ENCODE peak calls at places on chromosomes 4 and X, in four cellular contexts. D is RWPE1, L is MM.1S, K is HFFc6. F is an unnamed sample.
A peak's percentile ranks its signal among the peaks of the same experiment; 100 is the strongest.

GRCh38 chrX:48514868-48515460 is 6.2 kb downstream of the PORCN start:
- DNase-seq in D (no peak), K (no peak), L (no peak), F (no peak)

GRCh38 chrX:101430457-101431078 is 22.5 kb downstream of the HNRNPH2 start:
- DNase-seq in D (no peak), K (peak; percentile 23), L (no peak), F (no peak)

GRCh38 chrX:114619874-114620273 is 36.0 kb downstream of the HTR2C start:
- DNase-seq in K (no peak), D (no peak), L (no peak), F (peak; percentile 33)

GRCh38 chrX:107542500-107542899 is 85.8 kb upstream of the PRPS1 start:
- DNase-seq in L (no peak), D (peak; percentile 1), K (no peak), F (peak; percentile 22)

GRCh38 chrX:97367149-97367548 is 483.4 kb downstream of the RPA4 start:
- DNase-seq in D (no peak), L (no peak), K (peak; percentile 0), F (peak; percentile 6)

GRCh38 chr4:175656615-175657014 is 155.4 kb downstream of the GPM6A start:
- DNase-seq in L (peak; percentile 32), K (no peak), D (no peak), F (peak; percentile 45)

GRCh38 chr4:101366331-101366730 is 19.0 kb upstream of the PPP3CA start:
- DNase-seq in L (no peak), K (no peak), D (no peak), F (no peak)

GRCh38 chr4:84852081-84852480 is 114.4 kb downstream of the WDFY3 start:
- DNase-seq in L (no peak), K (no peak), D (no peak), F (peak; percentile 39)

GRCh38 chrX:115268421-115268820 is 21.1 kb upstream of the LUZP4 start:
- DNase-seq in K (no peak), D (no peak), L (no peak), F (peak; percentile 9)

GRCh38 chrX:134868766-134869495 is 121.9 kb upstream of the SMIM10 start:
- DNase-seq in L (no peak), K (peak; percentile 78), D (peak; percentile 34), F (peak; percentile 52)

DNA sequence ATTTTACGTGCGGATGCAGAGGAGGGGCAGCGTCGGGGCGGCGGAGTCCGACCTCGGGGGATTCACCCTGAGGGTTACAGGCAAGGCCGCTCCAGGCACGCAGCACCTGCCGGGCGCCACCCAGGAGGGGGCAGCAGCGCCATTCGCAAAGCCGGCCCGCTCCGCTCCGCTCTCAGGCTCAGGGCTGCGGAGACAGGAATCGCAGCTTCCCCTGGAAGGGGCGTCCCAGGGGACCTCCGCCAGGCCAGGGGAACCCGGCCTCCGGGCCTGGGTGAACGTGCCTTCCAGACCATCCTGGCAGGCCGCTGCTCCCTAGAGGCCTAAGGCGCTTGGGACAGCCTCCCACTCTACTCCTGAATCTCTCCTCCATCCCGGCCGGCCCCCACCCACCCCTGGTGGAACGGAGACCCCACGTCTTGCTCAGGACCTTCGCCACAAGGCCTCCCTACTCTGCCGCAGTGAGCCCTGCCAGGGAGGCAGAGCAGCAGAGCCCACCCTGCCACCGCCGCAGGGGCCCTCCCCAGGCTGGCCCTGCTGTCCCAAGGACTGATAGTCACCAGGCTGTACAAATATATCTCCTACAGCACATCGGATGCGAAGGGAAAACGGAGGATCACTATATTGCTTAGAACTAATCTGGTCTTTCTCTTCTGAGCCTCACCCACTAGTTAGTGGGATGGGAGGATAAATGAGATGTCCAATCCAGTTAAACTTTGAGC is 114.9 kb downstream of the SMIM20 start:
- DNase-seq in L (peak; percentile 40), D (peak; percentile 54), K (no peak), F (no peak)
- TF ChIP-seq CTCF in L (peak; percentile 67), D (peak; percentile 74), K (peak; percentile 74), F (peak; percentile 22)

GRCh38 chr4:6567218-6567617 is 7.8 kb upstream of the MAN2B2 start:
- DNase-seq in D (no peak), L (no peak), K (no peak), F (no peak)
- TF ChIP-seq CTCF in D (no peak), L (no peak), K (no peak), F (no peak)

GRCh38 chr4:2909583-2909982 is 53.6 kb downstream of the NOP14 start:
- DNase-seq in D (no peak), K (no peak), L (no peak), F (no peak)

GRCh38 chr4:2911868-2912267 is 51.3 kb downstream of the NOP14 start:
- DNase-seq in K (no peak), D (no peak), L (no peak), F (no peak)

GRCh38 chr4:2908686-2909085 is 54.5 kb downstream of the NOP14 start:
- DNase-seq in L (no peak), K (no peak), D (no peak), F (no peak)

GRCh38 chr4:2907706-2908293 is 55.4 kb downstream of the NOP14 start:
- DNase-seq in L (no peak), K (no peak), D (no peak), F (no peak)

DNA sequence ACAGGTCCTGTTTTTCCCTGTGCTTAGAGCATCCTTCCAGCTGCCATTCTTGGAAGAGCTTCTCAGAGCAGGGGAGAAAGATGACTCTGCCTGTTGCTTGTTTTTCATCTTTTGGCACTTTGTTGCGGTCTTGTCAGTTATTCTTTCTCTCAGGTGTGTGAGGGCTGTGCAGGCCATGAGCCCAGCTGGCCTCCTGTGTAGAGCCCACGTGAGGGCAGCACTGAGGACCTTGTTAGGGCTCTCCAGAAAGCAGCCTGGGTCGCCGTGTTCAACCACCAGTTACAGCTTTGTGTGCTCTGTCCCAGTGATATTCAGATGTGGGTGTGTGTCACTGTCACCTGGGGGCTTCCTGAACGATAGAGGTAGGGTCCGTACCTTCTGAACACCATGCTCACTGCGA is 52.8 kb downstream of the NOP14 start:
- DNase-seq in K (no peak), D (no peak), L (no peak), F (no peak)
- TF ChIP-seq CTCF in K (peak; percentile 38), D (no peak), L (no peak), F (no peak)

GRCh38 chr4:64584981-64585557 is 175.8 kb upstream of the TECRL start:
- DNase-seq in L (peak; percentile 64), K (no peak), D (peak; percentile 7), F (peak; percentile 55)
- TF ChIP-seq CTCF in L (peak; percentile 44), K (peak; percentile 87), D (peak; percentile 60), F (peak; percentile 63)

GRCh38 chrX:85109235-85109634 is 105.6 kb downstream of the APOOL start:
- DNase-seq in D (no peak), K (no peak), L (peak; percentile 47), F (no peak)
- TF ChIP-seq CTCF in D (no peak), K (peak; percentile 55), L (peak; percentile 61), F (no peak)

DNA sequence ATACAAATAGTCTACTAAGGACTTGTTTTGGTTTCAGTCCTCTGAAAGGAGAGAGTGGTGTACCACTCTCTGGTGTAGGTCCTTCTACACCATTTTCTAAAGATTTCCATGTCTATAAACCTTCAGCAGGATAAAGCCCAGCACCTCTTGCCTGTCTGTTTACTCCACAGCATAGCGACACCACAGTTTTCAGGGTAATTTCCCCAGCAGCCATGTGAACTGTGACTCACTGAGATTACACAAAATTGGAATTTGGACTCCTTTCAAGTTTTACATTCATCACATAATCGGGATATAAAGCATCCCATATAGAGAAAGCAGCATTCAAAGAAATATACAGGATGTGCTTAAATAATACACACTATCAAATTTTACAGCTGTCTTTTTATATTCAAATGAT is 229.6 kb downstream of the PRDM5 start:
- DNase-seq in D (peak; percentile 53), L (no peak), K (peak; percentile 83), F (peak; percentile 92)
- TF ChIP-seq CTCF in D (no peak), L (no peak), K (peak; percentile 13), F (no peak)

DNA sequence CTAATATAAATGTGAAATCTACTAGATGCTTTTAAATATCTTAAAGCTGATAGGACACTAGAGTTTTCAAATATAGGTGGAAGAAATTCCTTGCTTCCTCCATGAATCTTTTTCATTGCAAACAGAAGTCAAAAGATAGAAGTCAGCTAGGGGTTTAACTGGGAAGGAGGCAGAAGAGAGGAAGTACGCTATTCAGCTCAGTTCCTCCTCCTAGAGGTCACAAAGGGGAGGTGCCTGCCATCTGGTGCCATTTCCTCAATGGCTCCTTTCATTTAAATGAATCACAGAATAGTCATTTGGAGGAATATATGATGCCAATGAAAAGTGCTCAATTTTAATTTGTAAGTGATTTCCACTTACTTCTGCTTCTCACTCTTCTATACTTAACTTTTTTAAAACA is 8.5 kb downstream of the COL25A1 start:
- DNase-seq in D (no peak), L (peak; percentile 66), K (no peak), F (peak; percentile 30)
- TF ChIP-seq CTCF in D (no peak), L (peak; percentile 88), K (peak; percentile 34), F (peak; percentile 11)

F was measured in MCF 10A.